ENCODE peak calls at places on chromosomes 2 and 18, in seven cellular contexts. One of them, this sample, is unnamed.

GRCh38 chr2:105301646-105302045 is 27.9 kb downstream of the TGFBRAP1 start:
- DNase-seq in fibroblast of lung: no peak
- DNase-seq in GM23338: no peak
- DNase-seq in RKO: no peak
- DNase-seq in foreskin fibroblast: no peak
- DNase-seq in NCI-H69: no peak
- DNase-seq in natural killer cell: no peak
- DNase-seq in this sample: no peak

GRCh38 chr2:39094717-39095363 is 26.0 kb downstream of the SOS1 start:
- DNase-seq in fibroblast of lung: peak
- DNase-seq in GM23338: no peak
- DNase-seq in RKO: no peak
- DNase-seq in foreskin fibroblast: peak
- DNase-seq in NCI-H69: no peak
- DNase-seq in natural killer cell: no peak
- DNase-seq in this sample: no peak

GRCh38 chr2:183081908-183082307 is 3.4 kb downstream of the DUSP19 start:
- DNase-seq in fibroblast of lung: peak
- DNase-seq in GM23338: no peak
- DNase-seq in RKO: no peak
- DNase-seq in foreskin fibroblast: peak
- DNase-seq in NCI-H69: no peak
- DNase-seq in natural killer cell: no peak
- DNase-seq in this sample: peak

GRCh38 chr18:63567825-63568224 is 19.3 kb upstream of the SERPINB13 start:
- DNase-seq in fibroblast of lung: no peak
- DNase-seq in GM23338: no peak
- DNase-seq in RKO: no peak
- DNase-seq in foreskin fibroblast: no peak
- DNase-seq in NCI-H69: no peak
- DNase-seq in natural killer cell: no peak
- DNase-seq in this sample: no peak

GRCh38 chr18:53753616-53754015 is 470.9 kb downstream of the MBD2 start:
- DNase-seq in fibroblast of lung: no peak
- DNase-seq in GM23338: no peak
- DNase-seq in RKO: no peak
- DNase-seq in foreskin fibroblast: no peak
- DNase-seq in NCI-H69: peak
- DNase-seq in natural killer cell: no peak
- DNase-seq in this sample: no peak

GRCh38 chr2:199581504-199581903 is 123.8 kb upstream of the SATB2 start:
- DNase-seq in fibroblast of lung: no peak
- DNase-seq in GM23338: no peak
- DNase-seq in RKO: no peak
- DNase-seq in foreskin fibroblast: no peak
- DNase-seq in NCI-H69: peak
- DNase-seq in natural killer cell: no peak
- DNase-seq in this sample: no peak

GRCh38 chr2:25347846-25348245 is 6.1 kb upstream of the DNMT3A start:
- DNase-seq in fibroblast of lung: peak
- DNase-seq in GM23338: no peak
- DNase-seq in RKO: no peak
- DNase-seq in foreskin fibroblast: peak
- DNase-seq in NCI-H69: no peak
- DNase-seq in natural killer cell: no peak
- DNase-seq in this sample: no peak

GRCh38 chr2:210442457-210442856 is 34.1 kb downstream of the LANCL1 start:
- DNase-seq in fibroblast of lung: no peak
- DNase-seq in GM23338: no peak
- DNase-seq in RKO: no peak
- DNase-seq in foreskin fibroblast: no peak
- DNase-seq in NCI-H69: no peak
- DNase-seq in natural killer cell: no peak
- DNase-seq in this sample: no peak

GRCh38 chr2:142989276-142990204 is 112.1 kb downstream of the KYNU start:
- DNase-seq in fibroblast of lung: peak
- DNase-seq in GM23338: peak
- DNase-seq in RKO: peak
- DNase-seq in foreskin fibroblast: peak
- DNase-seq in NCI-H69: peak
- DNase-seq in natural killer cell: no peak
- DNase-seq in this sample: no peak

GRCh38 chr2:180000434-180000833 is 6.7 kb downstream of the CWC22 start:
- DNase-seq in fibroblast of lung: peak
- DNase-seq in GM23338: no peak
- DNase-seq in RKO: peak
- DNase-seq in foreskin fibroblast: no peak
- DNase-seq in NCI-H69: peak
- DNase-seq in natural killer cell: no peak
- DNase-seq in this sample: no peak

GRCh38 chr2:237474931-237475703 is 11.9 kb upstream of the MLPH start:
- DNase-seq in fibroblast of lung: peak
- DNase-seq in GM23338: peak
- DNase-seq in RKO: peak
- DNase-seq in foreskin fibroblast: peak
- DNase-seq in NCI-H69: peak
- DNase-seq in natural killer cell: peak
- DNase-seq in this sample: peak

GRCh38 chr2:100178085-100178788 is 35.8 kb upstream of the AFF3 start:
- DNase-seq in fibroblast of lung: peak
- DNase-seq in GM23338: peak
- DNase-seq in RKO: peak
- DNase-seq in foreskin fibroblast: peak
- DNase-seq in NCI-H69: peak
- DNase-seq in natural killer cell: no peak
- DNase-seq in this sample: peak

GRCh38 chr2:95300391-95300938 is 3.3 kb downstream of the KCNIP3 start:
- DNase-seq in fibroblast of lung: no peak
- DNase-seq in GM23338: peak
- DNase-seq in RKO: no peak
- DNase-seq in foreskin fibroblast: no peak
- DNase-seq in NCI-H69: peak
- DNase-seq in natural killer cell: no peak
- DNase-seq in this sample: peak

GRCh38 chr2:147045113-147045512 is 799.7 kb upstream of the ACVR2A start:
- DNase-seq in fibroblast of lung: peak
- DNase-seq in GM23338: peak
- DNase-seq in RKO: peak
- DNase-seq in foreskin fibroblast: peak
- DNase-seq in NCI-H69: peak
- DNase-seq in natural killer cell: no peak
- DNase-seq in this sample: peak

GRCh38 chr2:84858123-84858522 is 22.8 kb downstream of the TRABD2A start:
- DNase-seq in fibroblast of lung: no peak
- DNase-seq in GM23338: peak
- DNase-seq in RKO: no peak
- DNase-seq in foreskin fibroblast: peak
- DNase-seq in NCI-H69: no peak
- DNase-seq in natural killer cell: no peak
- DNase-seq in this sample: no peak

GRCh38 chr2:24040511-24040910 is 6.7 kb downstream of the WDCP start:
- DNase-seq in fibroblast of lung: no peak
- DNase-seq in GM23338: no peak
- DNase-seq in RKO: no peak
- DNase-seq in foreskin fibroblast: no peak
- DNase-seq in NCI-H69: no peak
- DNase-seq in natural killer cell: no peak
- DNase-seq in this sample: no peak

GRCh38 chr2:32008811-32009478 is 1.9 kb downstream of the MEMO1 start:
- DNase-seq in fibroblast of lung: peak
- DNase-seq in GM23338: peak
- DNase-seq in RKO: peak
- DNase-seq in foreskin fibroblast: peak
- DNase-seq in NCI-H69: peak
- DNase-seq in natural killer cell: no peak
- DNase-seq in this sample: peak

GRCh38 chr2:23400703-23401102 is 15.7 kb downstream of the KLHL29 start:
- DNase-seq in fibroblast of lung: no peak
- DNase-seq in GM23338: no peak
- DNase-seq in RKO: no peak
- DNase-seq in foreskin fibroblast: no peak
- DNase-seq in NCI-H69: peak
- DNase-seq in natural killer cell: no peak
- DNase-seq in this sample: no peak

GRCh38 chr2:86487062-86487461 is 45.9 kb downstream of the KDM3A start:
- DNase-seq in fibroblast of lung: no peak
- DNase-seq in GM23338: peak
- DNase-seq in RKO: no peak
- DNase-seq in foreskin fibroblast: no peak
- DNase-seq in NCI-H69: peak
- DNase-seq in natural killer cell: no peak
- DNase-seq in this sample: no peak

GRCh38 chr2:45182667-45183620 is 173.7 kb upstream of the SIX2 start:
- DNase-seq in fibroblast of lung: peak
- DNase-seq in GM23338: no peak
- DNase-seq in RKO: no peak
- DNase-seq in foreskin fibroblast: peak
- DNase-seq in NCI-H69: no peak
- DNase-seq in natural killer cell: no peak
- DNase-seq in this sample: no peak

GRCh38 chr2:184402381-184402780 is 195.9 kb upstream of the ZNF804A start:
- DNase-seq in fibroblast of lung: no peak
- DNase-seq in GM23338: no peak
- DNase-seq in RKO: peak
- DNase-seq in foreskin fibroblast: no peak
- DNase-seq in NCI-H69: no peak
- DNase-seq in natural killer cell: no peak
- DNase-seq in this sample: no peak

GRCh38 chr2:134014196-134014960 is 239.5 kb upstream of the MGAT5 start:
- DNase-seq in fibroblast of lung: peak
- DNase-seq in GM23338: no peak
- DNase-seq in RKO: no peak
- DNase-seq in foreskin fibroblast: no peak
- DNase-seq in NCI-H69: no peak
- DNase-seq in natural killer cell: no peak
- DNase-seq in this sample: no peak

GRCh38 chr18:69758458-69758857 is 189.2 kb downstream of the CD226 start:
- DNase-seq in fibroblast of lung: peak
- DNase-seq in GM23338: no peak
- DNase-seq in RKO: no peak
- DNase-seq in foreskin fibroblast: peak
- DNase-seq in NCI-H69: no peak
- DNase-seq in natural killer cell: no peak
- DNase-seq in this sample: no peak

GRCh38 chr2:157837851-157838441 is 38.2 kb downstream of the ACVR1 start:
- DNase-seq in fibroblast of lung: peak
- DNase-seq in GM23338: no peak
- DNase-seq in RKO: no peak
- DNase-seq in foreskin fibroblast: peak
- DNase-seq in NCI-H69: peak
- DNase-seq in natural killer cell: no peak
- DNase-seq in this sample: peak

GRCh38 chr2:36330456-36331395 is 24.9 kb upstream of the CRIM1 start:
- DNase-seq in fibroblast of lung: peak
- DNase-seq in GM23338: no peak
- DNase-seq in RKO: no peak
- DNase-seq in foreskin fibroblast: no peak
- DNase-seq in NCI-H69: no peak
- DNase-seq in natural killer cell: no peak
- DNase-seq in this sample: no peak

GRCh38 chr18:76756491-76757288 is 65.7 kb upstream of the ZNF236 start:
- DNase-seq in fibroblast of lung: peak
- DNase-seq in GM23338: no peak
- DNase-seq in RKO: no peak
- DNase-seq in foreskin fibroblast: peak
- DNase-seq in NCI-H69: no peak
- DNase-seq in natural killer cell: no peak
- DNase-seq in this sample: peak

GRCh38 chr18:58714821-58715220 is 43.6 kb downstream of the MALT1 start:
- DNase-seq in fibroblast of lung: no peak
- DNase-seq in GM23338: no peak
- DNase-seq in RKO: no peak
- DNase-seq in foreskin fibroblast: no peak
- DNase-seq in NCI-H69: no peak
- DNase-seq in natural killer cell: no peak
- DNase-seq in this sample: no peak

GRCh38 chr2:238459081-238459629 is 32.4 kb downstream of the ASB1 start:
- DNase-seq in fibroblast of lung: peak
- DNase-seq in GM23338: no peak
- DNase-seq in RKO: no peak
- DNase-seq in foreskin fibroblast: peak
- DNase-seq in NCI-H69: no peak
- DNase-seq in natural killer cell: no peak
- DNase-seq in this sample: peak

GRCh38 chr2:63379438-63379837 is 208.8 kb downstream of the WDPCP start:
- DNase-seq in fibroblast of lung: no peak
- DNase-seq in GM23338: no peak
- DNase-seq in RKO: no peak
- DNase-seq in foreskin fibroblast: no peak
- DNase-seq in NCI-H69: no peak
- DNase-seq in natural killer cell: no peak
- DNase-seq in this sample: no peak

This sample was measured in thyroid gland.